ENCODE peak calls at places on chromosomes 16 and 17, in eight cellular contexts. One of them, this sample, is unnamed.

GRCh38 chr17:27379863-27380533 is 76.2 kb upstream of the KSR1 start:
- DNase-seq in CD8-positive, alpha-beta T cell: no peak
- DNase-seq in dorsolateral prefrontal cortex: peak
- DNase-seq in heart right ventricle: peak
- DNase-seq in cardiac fibroblast: peak
- DNase-seq in GM20000: no peak
- DNase-seq in A549: no peak
- DNase-seq in HFFc6: peak
- DNase-seq in this sample: no peak

GRCh38 chr17:278055-279028 is 74.3 kb downstream of the RPH3AL start:
- DNase-seq in heart right ventricle: no peak
- DNase-seq in CD8-positive, alpha-beta T cell: no peak
- DNase-seq in HFFc6: no peak
- DNase-seq in dorsolateral prefrontal cortex: no peak
- DNase-seq in cardiac fibroblast: no peak
- DNase-seq in GM20000: no peak
- DNase-seq in A549: no peak
- DNase-seq in this sample: peak

GRCh38 chr16:68286153-68287074 is 22.1 kb downstream of the SLC7A6 start:
- DNase-seq in dorsolateral prefrontal cortex: no peak
- DNase-seq in heart right ventricle: no peak
- DNase-seq in CD8-positive, alpha-beta T cell: peak
- DNase-seq in cardiac fibroblast: no peak
- DNase-seq in HFFc6: no peak
- DNase-seq in GM20000: peak
- DNase-seq in A549: no peak
- DNase-seq in this sample: no peak

GRCh38 chr16:76194621-76195015 is 82.6 kb upstream of the CNTNAP4 start:
- DNase-seq in HFFc6: no peak
- DNase-seq in dorsolateral prefrontal cortex: no peak
- DNase-seq in GM20000: no peak
- DNase-seq in cardiac fibroblast: no peak
- DNase-seq in heart right ventricle: no peak
- DNase-seq in CD8-positive, alpha-beta T cell: no peak
- DNase-seq in A549: no peak
- DNase-seq in this sample: no peak

GRCh38 chr17:56593073-56593740 is at the start of gene NOG:
- DNase-seq in HFFc6: peak
- DNase-seq in CD8-positive, alpha-beta T cell: peak
- DNase-seq in cardiac fibroblast: peak
- DNase-seq in GM20000: peak
- DNase-seq in dorsolateral prefrontal cortex: no peak
- DNase-seq in A549: peak
- DNase-seq in heart right ventricle: peak
- DNase-seq in this sample: peak

GRCh38 chr16:53404959-53405358 is 29.3 kb upstream of the RBL2 start:
- DNase-seq in heart right ventricle: no peak
- DNase-seq in A549: no peak
- DNase-seq in HFFc6: no peak
- DNase-seq in dorsolateral prefrontal cortex: no peak
- DNase-seq in cardiac fibroblast: no peak
- DNase-seq in GM20000: no peak
- DNase-seq in CD8-positive, alpha-beta T cell: no peak
- DNase-seq in this sample: no peak

GRCh38 chr17:45775576-45776011 is 8.5 kb upstream of the CRHR1 start:
- DNase-seq in CD8-positive, alpha-beta T cell: no peak
- DNase-seq in A549: no peak
- DNase-seq in HFFc6: no peak
- DNase-seq in heart right ventricle: peak
- DNase-seq in GM20000: no peak
- DNase-seq in dorsolateral prefrontal cortex: no peak
- DNase-seq in cardiac fibroblast: peak
- DNase-seq in this sample: no peak

GRCh38 chr16:53844796-53845195 is 140.8 kb downstream of the FTO start:
- DNase-seq in CD8-positive, alpha-beta T cell: no peak
- DNase-seq in HFFc6: no peak
- DNase-seq in heart right ventricle: no peak
- DNase-seq in GM20000: no peak
- DNase-seq in cardiac fibroblast: no peak
- DNase-seq in A549: no peak
- DNase-seq in dorsolateral prefrontal cortex: no peak
- DNase-seq in this sample: no peak

GRCh38 chr16:24776486-24777220 is 47.2 kb downstream of the TNRC6A start:
- DNase-seq in GM20000: no peak
- DNase-seq in heart right ventricle: peak
- DNase-seq in HFFc6: no peak
- DNase-seq in CD8-positive, alpha-beta T cell: no peak
- DNase-seq in A549: no peak
- DNase-seq in dorsolateral prefrontal cortex: no peak
- DNase-seq in cardiac fibroblast: peak
- DNase-seq in this sample: no peak

GRCh38 chr17:52106638-52107261 is 51.8 kb downstream of the CA10 start:
- DNase-seq in dorsolateral prefrontal cortex: peak
- DNase-seq in CD8-positive, alpha-beta T cell: no peak
- DNase-seq in heart right ventricle: peak
- DNase-seq in A549: peak
- DNase-seq in GM20000: peak
- DNase-seq in cardiac fibroblast: peak
- DNase-seq in HFFc6: no peak
- DNase-seq in this sample: no peak

GRCh38 chr17:82520041-82520910 is 744 bp downstream of the FOXK2 start:
- DNase-seq in heart right ventricle: peak
- DNase-seq in CD8-positive, alpha-beta T cell: peak
- DNase-seq in dorsolateral prefrontal cortex: no peak
- DNase-seq in GM20000: peak
- DNase-seq in cardiac fibroblast: peak
- DNase-seq in A549: no peak
- DNase-seq in HFFc6: no peak
- DNase-seq in this sample: peak

GRCh38 chr16:1466054-1466453 is 8.8 kb downstream of the CLCN7 start:
- DNase-seq in cardiac fibroblast: no peak
- DNase-seq in GM20000: no peak
- DNase-seq in HFFc6: no peak
- DNase-seq in CD8-positive, alpha-beta T cell: peak
- DNase-seq in A549: no peak
- DNase-seq in dorsolateral prefrontal cortex: no peak
- DNase-seq in heart right ventricle: no peak
- DNase-seq in this sample: no peak

GRCh38 chr16:1466968-1467521 is 7.8 kb downstream of the CLCN7 start:
- DNase-seq in GM20000: no peak
- DNase-seq in CD8-positive, alpha-beta T cell: no peak
- DNase-seq in HFFc6: no peak
- DNase-seq in A549: no peak
- DNase-seq in heart right ventricle: no peak
- DNase-seq in dorsolateral prefrontal cortex: no peak
- DNase-seq in cardiac fibroblast: no peak
- DNase-seq in this sample: no peak

GRCh38 chr16:1464894-1465566 is 9.8 kb downstream of the CLCN7 start:
- DNase-seq in dorsolateral prefrontal cortex: no peak
- DNase-seq in CD8-positive, alpha-beta T cell: no peak
- DNase-seq in GM20000: no peak
- DNase-seq in HFFc6: no peak
- DNase-seq in cardiac fibroblast: no peak
- DNase-seq in A549: no peak
- DNase-seq in heart right ventricle: no peak
- DNase-seq in this sample: no peak

GRCh38 chr16:1464196-1464893 is 10.5 kb downstream of the CLCN7 start:
- DNase-seq in CD8-positive, alpha-beta T cell: no peak
- DNase-seq in GM20000: no peak
- DNase-seq in cardiac fibroblast: no peak
- DNase-seq in A549: no peak
- DNase-seq in dorsolateral prefrontal cortex: no peak
- DNase-seq in HFFc6: no peak
- DNase-seq in heart right ventricle: no peak
- DNase-seq in this sample: no peak

DNA sequence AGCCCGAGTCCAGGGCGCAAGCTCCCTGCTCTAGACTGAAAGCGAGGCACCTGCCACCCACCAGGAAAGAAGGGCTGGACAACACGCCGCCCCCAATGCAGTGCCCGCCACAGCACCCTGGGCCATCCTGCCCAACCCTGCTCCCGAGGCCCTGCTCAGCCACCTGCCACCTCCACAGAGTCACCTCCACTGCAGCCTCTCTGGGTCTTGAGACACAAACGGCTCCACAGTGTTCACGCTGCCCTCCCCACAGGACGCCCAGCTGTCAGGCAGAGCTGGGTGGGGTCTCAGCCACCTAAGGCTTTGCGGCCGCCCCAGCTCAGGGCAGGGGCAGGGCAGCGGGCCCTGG is 9.3 kb downstream of the CLCN7 start:
- DNase-seq in cardiac fibroblast: no peak
- DNase-seq in heart right ventricle: no peak
- DNase-seq in HFFc6: no peak
- DNase-seq in dorsolateral prefrontal cortex: no peak
- DNase-seq in A549: no peak
- DNase-seq in GM20000: no peak
- DNase-seq in CD8-positive, alpha-beta T cell: no peak
- DNase-seq in this sample: no peak
- TF ChIP-seq CTCF in cardiac fibroblast: no peak
- TF ChIP-seq CTCF in heart right ventricle: no peak
- TF ChIP-seq CTCF in HFFc6: no peak
- TF ChIP-seq CTCF in dorsolateral prefrontal cortex: no peak
- TF ChIP-seq CTCF in A549: no peak
- TF ChIP-seq CTCF in GM20000: no peak
- TF ChIP-seq CTCF in CD8-positive, alpha-beta T cell: no peak
- TF ChIP-seq CTCF in this sample: no peak

DNA sequence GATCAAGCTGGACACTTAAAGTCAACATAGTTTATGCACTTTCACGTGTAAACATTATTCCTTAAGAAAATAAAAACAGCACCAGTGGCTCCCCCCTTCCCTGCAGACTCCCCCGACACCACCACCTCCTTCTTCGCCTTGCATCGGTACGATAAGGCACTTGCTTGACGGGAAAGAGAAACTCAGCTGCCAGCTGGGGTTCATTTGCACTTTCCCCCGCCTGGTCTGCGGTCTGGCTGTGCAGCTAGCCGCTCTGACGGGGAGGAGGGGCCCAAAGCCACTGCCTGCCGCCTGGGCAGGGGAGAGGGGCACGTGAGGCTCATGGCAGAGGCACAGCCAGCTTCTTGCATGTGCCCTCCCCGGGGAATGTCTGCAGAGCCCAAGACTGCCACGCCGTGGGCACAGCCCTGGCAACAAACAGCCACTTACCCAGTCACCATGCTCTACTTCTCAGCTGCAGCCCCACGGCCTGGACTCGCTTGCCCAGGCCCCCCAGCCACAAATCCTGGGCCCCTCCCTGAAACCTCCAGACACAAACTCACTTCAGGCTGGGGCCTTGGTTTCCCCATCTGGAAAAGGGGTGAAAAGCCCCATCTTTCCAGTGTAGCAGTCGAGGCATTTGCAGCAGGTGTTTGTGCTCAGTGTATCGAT is 16.5 kb upstream of the PRM1 start:
- DNase-seq in heart right ventricle: peak
- DNase-seq in HFFc6: peak
- DNase-seq in cardiac fibroblast: peak
- DNase-seq in dorsolateral prefrontal cortex: peak
- DNase-seq in A549: no peak
- DNase-seq in CD8-positive, alpha-beta T cell: peak
- DNase-seq in GM20000: peak
- DNase-seq in this sample: no peak
- TF ChIP-seq CTCF in heart right ventricle: peak
- TF ChIP-seq CTCF in HFFc6: no peak
- TF ChIP-seq CTCF in cardiac fibroblast: no peak
- TF ChIP-seq CTCF in dorsolateral prefrontal cortex: no peak
- TF ChIP-seq CTCF in A549: no peak
- TF ChIP-seq CTCF in CD8-positive, alpha-beta T cell: no peak
- TF ChIP-seq CTCF in GM20000: no peak
- TF ChIP-seq CTCF in this sample: no peak

GRCh38 chr16:85553436-85554113 is 59.5 kb upstream of the GSE1 start:
- DNase-seq in A549: peak
- DNase-seq in dorsolateral prefrontal cortex: no peak
- DNase-seq in HFFc6: no peak
- DNase-seq in GM20000: peak
- DNase-seq in CD8-positive, alpha-beta T cell: peak
- DNase-seq in heart right ventricle: peak
- DNase-seq in cardiac fibroblast: peak
- DNase-seq in this sample: peak
- TF ChIP-seq CTCF in A549: peak
- TF ChIP-seq CTCF in dorsolateral prefrontal cortex: peak
- TF ChIP-seq CTCF in HFFc6: peak
- TF ChIP-seq CTCF in GM20000: peak
- TF ChIP-seq CTCF in CD8-positive, alpha-beta T cell: no peak
- TF ChIP-seq CTCF in heart right ventricle: peak
- TF ChIP-seq CTCF in cardiac fibroblast: no peak
- TF ChIP-seq CTCF in this sample: peak

GRCh38 chr16:65180986-65181710 is 59.3 kb upstream of the CDH11 start:
- DNase-seq in CD8-positive, alpha-beta T cell: no peak
- DNase-seq in A549: no peak
- DNase-seq in GM20000: no peak
- DNase-seq in HFFc6: no peak
- DNase-seq in heart right ventricle: no peak
- DNase-seq in cardiac fibroblast: peak
- DNase-seq in dorsolateral prefrontal cortex: no peak
- DNase-seq in this sample: no peak
- TF ChIP-seq CTCF in CD8-positive, alpha-beta T cell: no peak
- TF ChIP-seq CTCF in A549: no peak
- TF ChIP-seq CTCF in GM20000: no peak
- TF ChIP-seq CTCF in HFFc6: peak
- TF ChIP-seq CTCF in heart right ventricle: no peak
- TF ChIP-seq CTCF in cardiac fibroblast: no peak
- TF ChIP-seq CTCF in dorsolateral prefrontal cortex: no peak
- TF ChIP-seq CTCF in this sample: no peak

GRCh38 chr17:6290488-6291196 is 144.3 kb downstream of the AIPL1 start:
- DNase-seq in cardiac fibroblast: no peak
- DNase-seq in dorsolateral prefrontal cortex: no peak
- DNase-seq in GM20000: no peak
- DNase-seq in A549: no peak
- DNase-seq in heart right ventricle: no peak
- DNase-seq in HFFc6: no peak
- DNase-seq in CD8-positive, alpha-beta T cell: no peak
- DNase-seq in this sample: no peak
- TF ChIP-seq CTCF in cardiac fibroblast: no peak
- TF ChIP-seq CTCF in dorsolateral prefrontal cortex: no peak
- TF ChIP-seq CTCF in GM20000: no peak
- TF ChIP-seq CTCF in A549: no peak
- TF ChIP-seq CTCF in heart right ventricle: no peak
- TF ChIP-seq CTCF in HFFc6: no peak
- TF ChIP-seq CTCF in CD8-positive, alpha-beta T cell: no peak
- TF ChIP-seq CTCF in this sample: no peak

GRCh38 chr17:80219777-80220708 is at the start of the genes SGSH and SLC26A11:
- DNase-seq in heart right ventricle: peak
- DNase-seq in HFFc6: peak
- DNase-seq in cardiac fibroblast: peak
- DNase-seq in GM20000: peak
- DNase-seq in A549: peak
- DNase-seq in CD8-positive, alpha-beta T cell: peak
- DNase-seq in dorsolateral prefrontal cortex: peak
- DNase-seq in this sample: peak
- TF ChIP-seq CTCF in heart right ventricle: peak
- TF ChIP-seq CTCF in HFFc6: peak
- TF ChIP-seq CTCF in cardiac fibroblast: no peak
- TF ChIP-seq CTCF in GM20000: no peak
- TF ChIP-seq CTCF in A549: no peak
- TF ChIP-seq CTCF in CD8-positive, alpha-beta T cell: no peak
- TF ChIP-seq CTCF in dorsolateral prefrontal cortex: peak
- TF ChIP-seq CTCF in this sample: peak

GRCh38 chr17:58985265-58985810 is 121.3 kb downstream of the TRIM37 start:
- DNase-seq in HFFc6: no peak
- DNase-seq in A549: no peak
- DNase-seq in heart right ventricle: no peak
- DNase-seq in GM20000: no peak
- DNase-seq in dorsolateral prefrontal cortex: no peak
- DNase-seq in cardiac fibroblast: no peak
- DNase-seq in CD8-positive, alpha-beta T cell: no peak
- DNase-seq in this sample: no peak
- TF ChIP-seq CTCF in HFFc6: no peak
- TF ChIP-seq CTCF in A549: no peak
- TF ChIP-seq CTCF in heart right ventricle: no peak
- TF ChIP-seq CTCF in GM20000: no peak
- TF ChIP-seq CTCF in dorsolateral prefrontal cortex: no peak
- TF ChIP-seq CTCF in cardiac fibroblast: no peak
- TF ChIP-seq CTCF in CD8-positive, alpha-beta T cell: no peak
- TF ChIP-seq CTCF in this sample: no peak